ENCODE peak calls at places on chromosomes 1 and 21, in four cellular contexts. V is CD8-positive, alpha-beta T cell; W is cardiac muscle cell; Q is K562. F is an unnamed sample.
A peak's percentile ranks its signal among the peaks of the same experiment; 100 is the strongest.

GRCh38 chr21:32334980-32335471 is 36.4 kb downstream of the MRAP start:
- DNase-seq in V (no peak), W (no peak), Q (no peak), F (no peak)

GRCh38 chr1:117698398-117699160 is 92.7 kb downstream of the TENT5C start:
- DNase-seq in V (no peak), W (peak; percentile 92), Q (no peak), F (no peak)

GRCh38 chr1:41380979-41381690 is 19.9 kb downstream of the FOXO6 start:
- DNase-seq in V (no peak), W (peak; percentile 55), Q (peak; percentile 56), F (no peak)

GRCh38 chr1:230340778-230341546 is 85.2 kb downstream of the PGBD5 start:
- DNase-seq in V (no peak), W (no peak), Q (no peak), F (no peak)

GRCh38 chr1:33292726-33293340 is 28.1 kb downstream of the A3GALT2 start:
- DNase-seq in V (no peak), W (peak; percentile 13), Q (no peak), F (peak; percentile 34)

GRCh38 chr21:26448751-26449150 is 124.3 kb downstream of the CYYR1 start:
- DNase-seq in V (no peak), W (peak; percentile 26), Q (no peak), F (no peak)

GRCh38 chr1:17675681-17676243 is 79.4 kb upstream of the ACTL8 start:
- DNase-seq in V (no peak), W (peak; percentile 21), Q (no peak), F (no peak)

GRCh38 chr1:239058190-239058589 is 328.2 kb upstream of the CHRM3 start:
- DNase-seq in V (no peak), W (no peak), Q (no peak), F (no peak)

GRCh38 chr1:237007147-237007881 is 3.1 kb upstream of the MT1HL1 start:
- DNase-seq in V (no peak), W (no peak), Q (no peak), F (no peak)

GRCh38 chr1:165871311-165872067 is 44.1 kb downstream of the UCK2 start:
- DNase-seq in V (peak; percentile 44), W (peak; percentile 65), Q (peak; percentile 63), F (peak; percentile 41)

GRCh38 chr1:156858959-156859522 is at the start of gene INSRR:
- DNase-seq in V (no peak), W (peak; percentile 26), Q (peak; percentile 73), F (no peak)

GRCh38 chr1:72649211-72649888 is 367.0 kb upstream of the NEGR1 start:
- DNase-seq in V (no peak), W (no peak), Q (no peak), F (no peak)

GRCh38 chr1:36871146-36871971 is 163.0 kb downstream of the GRIK3 start:
- DNase-seq in V (no peak), W (no peak), Q (no peak), F (peak; percentile 26)

GRCh38 chr1:218425647-218426342 is 80.7 kb downstream of the TGFB2 start:
- DNase-seq in V (no peak), W (peak; percentile 83), Q (no peak), F (no peak)

GRCh38 chr1:11157394-11157793 is 31.8 kb upstream of the ANGPTL7 start:
- DNase-seq in V (no peak), W (peak; percentile 51), Q (no peak), F (no peak)

GRCh38 chr1:62438163-62438562 is 1.3 kb downstream of the USP1 start:
- DNase-seq in V (no peak), W (no peak), Q (no peak), F (no peak)

GRCh38 chr1:153365696-153366095 is 8.0 kb downstream of the S100A9 start:
- DNase-seq in V (no peak), W (no peak), Q (no peak), F (no peak)

GRCh38 chr1:207815913-207816312 is 64.1 kb downstream of the CD46 start:
- DNase-seq in V (no peak), W (no peak), Q (no peak), F (no peak)

GRCh38 chr1:151975311-151976014 is 18.2 kb downstream of the S100A10 start:
- DNase-seq in V (no peak), W (no peak), Q (no peak), F (no peak)

GRCh38 chr1:38265293-38266196 is 219.0 kb upstream of the POU3F1 start:
- DNase-seq in V (no peak), W (no peak), Q (peak; percentile 38), F (no peak)

GRCh38 chr1:230153655-230154296 is 86.7 kb downstream of the GALNT2 start:
- DNase-seq in V (no peak), W (peak; percentile 96), Q (no peak), F (no peak)

GRCh38 chr1:183416850-183417690 is 1.1 kb downstream of the NMNAT2 start:
- DNase-seq in V (peak; percentile 18), W (peak; percentile 78), Q (no peak), F (no peak)

GRCh38 chr1:119000371-119001180 is 12.4 kb upstream of the TBX15 start:
- DNase-seq in V (no peak), W (no peak), Q (no peak), F (no peak)

GRCh38 chr1:47471163-47471562 is 33.3 kb downstream of the FOXD2 start:
- DNase-seq in V (no peak), W (peak; percentile 10), Q (no peak), F (no peak)

GRCh38 chr1:236717811-236718210 is 31.5 kb downstream of the ACTN2 start:
- DNase-seq in V (no peak), W (no peak), Q (no peak), F (no peak)

GRCh38 chr1:161196111-161196510 is 2.7 kb downstream of the ADAMTS4 start:
- DNase-seq in V (no peak), W (no peak), Q (no peak), F (no peak)
- H3K4me1 ChIP-seq in V (peaks cover 39% of the 10 kb centered on the region), W (peaks cover 19% of the 10 kb centered on the region), Q (peaks cover 59% of the 10 kb centered on the region), F (no peaks in the 10 kb centered on the region)

GRCh38 chr1:155086182-155086741 is 7.6 kb downstream of the EFNA3 start:
- DNase-seq in V (peak; percentile 80), W (peak; percentile 59), Q (peak; percentile 75), F (peak; percentile 85)
- H3K4me1 ChIP-seq in V (peaks cover 42% of the 10 kb centered on the region), W (peaks cover 10% of the 10 kb centered on the region), Q (peaks cover 49% of the 10 kb centered on the region), F (peaks cover 32% of the 10 kb centered on the region)

GRCh38 chr1:160748182-160748876 is 9.3 kb downstream of the SLAMF7 start:
- DNase-seq in V (no peak), W (peak; percentile 33), Q (peak; percentile 30), F (no peak)
- H3K4me1 ChIP-seq in V (peaks cover 72% of the 10 kb centered on the region), W (no peaks in the 10 kb centered on the region), Q (no peaks in the 10 kb centered on the region), F (no peaks in the 10 kb centered on the region)

GRCh38 chr1:54314691-54315455 is 91.3 kb downstream of the SSBP3 start:
- DNase-seq in V (no peak), W (no peak), Q (no peak), F (no peak)
- H3K4me1 ChIP-seq in V (peaks cover 50% of the 10 kb centered on the region), W (peaks cover 34% of the 10 kb centered on the region), Q (peaks cover 24% of the 10 kb centered on the region), F (peaks cover 52% of the 10 kb centered on the region)

DNA sequence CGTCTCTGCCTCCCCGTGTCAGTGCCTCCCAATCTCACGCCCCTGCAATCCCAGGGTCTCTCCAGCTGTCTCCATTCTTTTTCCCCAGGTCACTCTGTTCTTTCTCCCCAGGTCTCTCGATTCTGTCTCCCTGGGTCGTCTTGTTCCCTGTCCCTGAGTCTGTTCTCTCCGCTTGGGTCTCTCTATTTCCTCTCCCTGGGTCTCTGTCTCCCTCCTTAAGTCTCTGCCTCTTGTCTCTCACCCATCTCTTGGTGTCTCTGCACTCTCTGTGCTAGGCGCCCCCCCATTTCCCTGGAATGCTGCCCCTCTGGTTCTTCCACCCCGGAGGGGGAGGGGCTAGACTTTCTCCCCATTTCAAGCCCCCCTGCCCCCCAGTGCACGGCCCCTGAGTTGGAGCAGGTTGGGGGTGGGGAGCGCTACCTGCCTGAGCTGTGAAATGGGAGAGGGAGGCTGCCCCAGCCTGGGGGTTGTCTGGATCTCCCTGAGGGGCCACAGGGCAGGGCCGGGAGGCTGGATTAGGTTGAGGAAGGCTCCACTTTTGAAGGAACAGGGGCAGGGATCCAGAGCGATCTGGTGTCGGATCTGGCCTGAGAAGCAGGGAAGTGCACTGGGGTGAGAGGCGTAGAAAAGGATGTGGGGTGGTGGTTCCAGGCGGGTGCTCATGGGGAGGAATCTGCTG is 1.4 kb downstream of the PTPRF start:
- DNase-seq in V (no peak), W (no peak), Q (no peak), F (no peak)
- H3K4me1 ChIP-seq in V (peaks cover 15% of the 10 kb centered on the region), W (peaks cover 17% of the 10 kb centered on the region), Q (peaks cover 16% of the 10 kb centered on the region), F (no peaks in the 10 kb centered on the region)